ENCODE peak calls at places on chromosomes 1 and 21, in five cellular contexts. Y, I, U, Q and Z are unnamed samples. For H3K4me1, the result is how much of the 10 kb centered on the place peaks cover.

GRCh38 chr1:104353580-104353979 is 603.9 kb downstream of the AMY1C start:
- DNase-seq in U (no peak), Y (no peak), I (no peak), Q (no peak), Z (no peak)

GRCh38 chr1:211145944-211146343 is 12.0 kb upstream of the KCNH1 start:
- DNase-seq in I (no peak), Q (no peak), Y (no peak), U (no peak), Z (no peak)

GRCh38 chr1:77834771-77835334 is 53.6 kb upstream of the NEXN start:
- DNase-seq in Q (no peak), Y (peak), U (no peak), I (no peak), Z (no peak)

GRCh38 chr1:114033219-114033706 is 54.0 kb downstream of the OLFML3 start:
- DNase-seq in U (no peak), Y (no peak), Q (no peak), I (no peak), Z (no peak)

GRCh38 chr1:24964811-24965570 is 34.9 kb upstream of the RUNX3 start:
- DNase-seq in Q (no peak), Y (no peak), U (peak), I (peak), Z (no peak)

GRCh38 chr1:7398982-7399381 is 372.1 kb upstream of the VAMP3 start:
- DNase-seq in Q (no peak), U (no peak), I (no peak), Y (no peak), Z (no peak)

GRCh38 chr1:210231846-210232523 is 611 bp upstream of the SERTAD4 start:
- DNase-seq in U (no peak), I (no peak), Q (peak), Y (no peak), Z (peak)

GRCh38 chr1:154349121-154349520 is 23.8 kb downstream of the ATP8B2 start:
- DNase-seq in I (no peak), U (no peak), Q (no peak), Y (no peak), Z (no peak)

GRCh38 chr1:118147542-118147941 is 37.5 kb downstream of the SPAG17 start:
- DNase-seq in I (no peak), U (no peak), Q (no peak), Y (no peak), Z (no peak)

GRCh38 chr1:70317087-70317486 is 37.4 kb downstream of the ANKRD13C start:
- DNase-seq in U (no peak), I (no peak), Y (no peak), Q (no peak), Z (no peak)

GRCh38 chr1:162629651-162630050 is 2.6 kb upstream of the DDR2 start:
- DNase-seq in U (no peak), Y (no peak), Q (no peak), I (no peak), Z (no peak)

GRCh38 chr1:13749543-13750307 is 49.7 kb downstream of the PRDM2 start:
- DNase-seq in I (peak), U (peak), Y (peak), Q (peak), Z (peak)

GRCh38 chr1:43531453-43531905 is 796 bp downstream of the PTPRF start:
- DNase-seq in Y (no peak), I (no peak), Q (no peak), U (peak), Z (no peak)

GRCh38 chr1:172298146-172298545 is 122.3 kb upstream of the C1orf105 start:
- DNase-seq in U (no peak), Y (no peak), Q (no peak), I (no peak), Z (no peak)

DNA sequence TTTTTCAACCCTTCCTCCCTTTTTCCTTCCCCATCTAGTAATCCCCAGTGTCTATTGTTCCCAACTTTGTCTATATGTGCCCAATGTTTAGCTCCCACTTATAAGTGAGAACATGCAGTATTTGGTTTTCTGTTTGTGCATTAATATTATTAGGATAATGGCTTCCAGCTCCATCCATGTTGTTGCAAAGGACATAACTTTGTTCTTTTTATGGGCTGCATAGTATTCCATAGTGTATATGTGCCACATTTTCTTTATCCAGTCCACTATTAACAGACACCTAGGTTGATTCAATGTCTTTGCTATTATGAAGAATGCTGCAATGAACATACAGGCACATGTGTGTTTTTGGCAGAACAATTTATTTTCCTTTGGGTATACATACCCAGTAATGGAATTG is 121.0 kb upstream of the C1orf105 start:
- DNase-seq in Y (no peak), Q (no peak), I (no peak), U (no peak), Z (no peak)
- H3K4me1 ChIP-seq in Y (under half), Q (under half), I (under half), U (under half), Z (under half)

GRCh38 chr21:26032263-26032662 is 138.3 kb downstream of the APP start:
- DNase-seq in I (no peak), U (no peak), Y (no peak), Q (no peak), Z (no peak)
- TF ChIP-seq CTCF in I (no peak), U (no peak), Y (no peak), Q (peak), Z (no peak)

GRCh38 chr1:26747048-26747447 is 40.7 kb upstream of the PIGV start:
- DNase-seq in U (no peak), Q (no peak), Y (no peak), I (no peak), Z (no peak)

GRCh38 chr1:26748351-26748750 is 39.4 kb upstream of the PIGV start:
- DNase-seq in Y (no peak), Q (no peak), I (no peak), U (no peak), Z (no peak)

GRCh38 chr1:26754086-26754874 is 33.5 kb upstream of the PIGV start:
- DNase-seq in Y (no peak), U (no peak), Q (no peak), I (no peak), Z (no peak)

GRCh38 chr1:26749458-26749857 is 38.3 kb upstream of the PIGV start:
- DNase-seq in Q (no peak), U (no peak), I (no peak), Y (no peak), Z (no peak)

DNA sequence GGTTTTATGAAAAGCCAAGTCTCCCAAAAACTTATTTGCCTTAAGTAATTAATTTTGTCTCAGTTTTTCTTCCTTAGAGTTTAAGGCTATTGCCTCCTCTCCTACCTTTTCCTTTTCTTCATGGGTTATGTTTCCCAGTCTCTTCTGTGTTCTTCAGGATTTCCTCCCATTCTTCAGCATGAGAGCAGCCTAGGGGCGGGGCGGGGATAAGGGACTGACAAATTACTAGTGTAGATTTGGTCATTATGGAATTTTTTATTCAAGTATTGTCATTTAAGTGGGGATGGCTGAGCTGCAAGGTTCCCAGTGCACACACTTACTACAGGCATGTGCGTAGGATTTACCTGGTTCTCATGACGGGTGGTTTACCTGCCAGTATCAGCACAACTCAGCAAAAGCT is 35.2 kb upstream of the PIGV start:
- DNase-seq in I (no peak), Y (no peak), Q (no peak), U (no peak), Z (no peak)
- H3K4me1 ChIP-seq in I (under half), Y (half or more), Q (under half), U (half or more), Z (under half)

GRCh38 chr1:179105393-179105792 is 23.5 kb downstream of the TOR3A start:
- DNase-seq in Q (no peak), U (no peak), Y (no peak), I (no peak), Z (no peak)
- TF ChIP-seq CTCF in Q (peak), U (peak), Y (no peak), I (peak), Z (no peak)

DNA sequence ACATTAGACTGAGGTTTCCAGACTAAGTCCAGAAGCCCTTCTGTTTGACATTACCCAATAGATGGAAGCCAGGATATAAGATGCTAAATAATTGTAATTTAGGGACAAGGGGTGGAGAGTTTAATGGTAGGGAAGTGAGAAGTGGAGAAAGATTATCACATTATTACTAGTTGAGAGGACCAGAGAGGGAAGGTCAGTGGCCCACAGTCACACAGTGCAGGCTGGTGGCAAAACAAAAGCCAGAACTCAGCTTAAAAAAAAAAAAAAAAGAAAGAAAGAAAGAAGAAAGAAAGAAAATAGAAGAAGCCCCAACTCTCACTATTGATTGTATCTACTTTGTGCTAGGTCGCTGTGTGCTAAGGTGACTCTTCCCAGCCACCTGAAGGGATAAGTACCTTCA is 41.6 kb upstream of the WNT4 start:
- DNase-seq in I (no peak), Y (no peak), U (no peak), Q (no peak), Z (no peak)
- H3K4me1 ChIP-seq in I (under half), Y (under half), U (under half), Q (under half), Z (under half)

DNA sequence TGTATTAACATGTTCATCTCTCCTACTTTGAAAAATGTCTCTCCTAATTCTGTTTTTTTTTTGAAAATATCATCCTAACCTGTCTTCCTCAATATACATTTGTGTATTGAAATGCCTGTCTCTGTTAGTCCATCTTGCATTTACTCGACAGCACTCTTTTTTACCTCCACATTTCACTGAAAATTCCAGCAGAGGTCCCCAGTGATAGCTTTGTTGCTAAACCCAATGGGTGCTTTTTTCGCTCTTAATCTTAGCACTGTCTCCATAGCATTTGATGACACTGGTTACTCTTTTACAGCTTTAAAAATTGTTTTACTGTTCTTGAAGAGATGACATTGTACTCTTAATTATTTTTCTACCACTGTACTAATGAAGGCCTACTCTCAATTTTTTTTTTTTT is 10.8 kb downstream of the OSBPL9 start:
- DNase-seq in Y (no peak), U (no peak), I (no peak), Q (peak), Z (no peak)
- TF ChIP-seq CTCF in Y (no peak), U (no peak), I (no peak), Q (peak), Z (peak)

GRCh38 chr1:2392071-2392442 is 416 bp downstream of the RER1 start:
- DNase-seq in Y (no peak), Q (no peak), U (no peak), I (no peak), Z (peak)
- H3K4me1 ChIP-seq in Y (under half), Q (under half), U (under half), I (under half), Z (under half)

GRCh38 chr1:82919828-82920227 is 1079.1 kb downstream of the TTLL7 start:
- DNase-seq in Y (no peak), Q (no peak), I (no peak), U (no peak), Z (no peak)

GRCh38 chr1:82921759-82922158 is 1077.2 kb downstream of the TTLL7 start:
- DNase-seq in U (no peak), I (no peak), Q (no peak), Y (no peak), Z (no peak)

GRCh38 chr1:82923957-82924356 is 1075.0 kb downstream of the TTLL7 start:
- DNase-seq in Y (no peak), Q (no peak), U (no peak), I (no peak), Z (no peak)

GRCh38 chr1:82920418-82921248 is 1078.3 kb downstream of the TTLL7 start:
- DNase-seq in Y (no peak), U (no peak), I (no peak), Q (no peak), Z (no peak)
- TF ChIP-seq CTCF in Y (no peak), U (no peak), I (no peak), Q (peak), Z (no peak)

GRCh38 chr21:45329261-45330074 is 41.8 kb upstream of the POFUT2 start:
- DNase-seq in Q (peak), U (peak), I (no peak), Y (no peak), Z (no peak)
- H3K4me1 ChIP-seq in Q (under half), U (under half), I (under half), Y (under half), Z (under half)